ENCODE peak calls at places on chromosomes 16 and 17, in seven cellular contexts. T is IMR-90, F is H9, R is mesenchymal stem cell, Y is neuronal stem cell, I is trophoblast cell, E is mesendoderm. Z is an unnamed sample.

GRCh38 chr16:56911771-56912541 is 20.0 kb upstream of the HERPUD1 start:
- DNase-seq in R (peak), I (peak), F (no peak), T (peak), E (peak), Y (no peak), Z (no peak)

GRCh38 chr17:21381076-21381706 is 5.0 kb downstream of the KCNJ12 start:
- DNase-seq in F (no peak), R (no peak), E (no peak), I (no peak), Y (no peak), T (no peak), Z (no peak)

GRCh38 chr17:47702391-47702995 is 8.5 kb downstream of the TBKBP1 start:
- DNase-seq in R (no peak), T (no peak), F (no peak), E (no peak), Y (no peak), I (no peak), Z (no peak)

GRCh38 chr17:5299383-5299782 is 17.3 kb downstream of the RABEP1 start:
- DNase-seq in E (no peak), T (no peak), I (no peak), F (no peak), R (peak), Y (no peak), Z (no peak)

GRCh38 chr17:44541884-44542581 is 15.3 kb upstream of the FZD2 start:
- DNase-seq in T (no peak), I (no peak), R (no peak), E (peak), Y (no peak), F (peak), Z (peak)

GRCh38 chr17:14308965-14309879 is 8.3 kb downstream of the HS3ST3B1 start:
- DNase-seq in E (peak), F (peak), I (peak), T (peak), Y (peak), R (peak), Z (peak)

GRCh38 chr16:64469351-64469750 is 652.5 kb downstream of the CDH11 start:
- DNase-seq in R (no peak), I (no peak), F (no peak), Y (no peak), T (no peak), E (no peak), Z (no peak)

GRCh38 chr17:36142806-36143205 is 33.6 kb downstream of the TBC1D3B start:
- DNase-seq in T (no peak), E (no peak), Y (no peak), I (no peak), R (no peak), F (no peak), Z (no peak)

GRCh38 chr17:69448431-69449102 is 34.1 kb downstream of the MAP2K6 start:
- DNase-seq in Y (peak), I (no peak), T (no peak), F (peak), R (peak), E (peak), Z (peak)

GRCh38 chr16:86901483-86901882 is 323.1 kb downstream of the FOXL1 start:
- DNase-seq in F (no peak), Y (no peak), E (peak), T (peak), I (no peak), R (peak), Z (no peak)

GRCh38 chr17:46976626-46977270 is 2.3 kb downstream of the RPRML start:
- DNase-seq in T (no peak), I (peak), E (peak), F (peak), Y (no peak), R (no peak), Z (no peak)

GRCh38 chr17:47203984-47204721 is 5.0 kb upstream of the MYL4 start:
- DNase-seq in T (peak), R (peak), E (no peak), I (no peak), F (no peak), Y (no peak), Z (no peak)

GRCh38 chr16:49055824-49056545 is 225.7 kb downstream of the CBLN1 start:
- DNase-seq in R (no peak), T (no peak), I (no peak), Y (no peak), F (no peak), E (peak), Z (no peak)

GRCh38 chr16:68884391-68884790 is 41.1 kb downstream of the TANGO6 start:
- DNase-seq in F (no peak), E (no peak), R (no peak), I (no peak), Y (no peak), T (no peak), Z (no peak)

GRCh38 chr16:49094471-49094870 is 187.2 kb downstream of the CBLN1 start:
- DNase-seq in F (no peak), I (no peak), E (peak), Y (no peak), T (no peak), R (no peak), Z (no peak)

GRCh38 chr17:52710363-52710901 is 551.9 kb upstream of the CA10 start:
- DNase-seq in R (no peak), E (peak), T (no peak), F (no peak), I (peak), Y (no peak), Z (no peak)

GRCh38 chr16:66581246-66581952 is 2.1 kb downstream of the CMTM2 start:
- DNase-seq in Y (no peak), R (no peak), F (no peak), E (no peak), I (no peak), T (peak), Z (no peak)

GRCh38 chr16:83402969-83403368 is 404.8 kb upstream of the HSBP1 start:
- DNase-seq in Y (no peak), E (peak), F (no peak), T (peak), R (peak), I (no peak), Z (no peak)

GRCh38 chr17:74756891-74757290 is 8.5 kb downstream of the NHERF1 start:
- DNase-seq in R (no peak), I (no peak), E (no peak), T (no peak), F (no peak), Y (no peak), Z (no peak)

GRCh38 chr17:50627782-50628601 is 6.7 kb upstream of the ABCC3 start:
- DNase-seq in F (peak), R (peak), I (no peak), Y (no peak), T (no peak), E (peak), Z (no peak)

GRCh38 chr17:65754081-65754480 is 192.6 kb upstream of the AXIN2 start:
- DNase-seq in T (no peak), E (no peak), R (no peak), Y (no peak), F (no peak), I (peak), Z (no peak)

GRCh38 chr17:65753348-65753747 is 191.9 kb upstream of the AXIN2 start:
- DNase-seq in Y (no peak), R (no peak), F (no peak), T (no peak), E (no peak), I (no peak), Z (no peak)

GRCh38 chr17:65754641-65755040 is 193.2 kb upstream of the AXIN2 start:
- DNase-seq in F (no peak), R (no peak), I (no peak), E (no peak), T (no peak), Y (no peak), Z (no peak)

GRCh38 chr17:65756760-65757159 is 195.3 kb upstream of the AXIN2 start:
- DNase-seq in I (no peak), T (no peak), F (no peak), R (no peak), E (peak), Y (no peak), Z (no peak)

GRCh38 chr17:65755799-65756198 is 194.4 kb upstream of the AXIN2 start:
- DNase-seq in F (no peak), Y (no peak), R (no peak), T (peak), E (no peak), I (no peak), Z (no peak)
- H4K8ac ChIP-seq in F (no peak), Y (no peak), R (no peak), T (no peak), E (no peak), I (no peak), Z (no peak)

DNA sequence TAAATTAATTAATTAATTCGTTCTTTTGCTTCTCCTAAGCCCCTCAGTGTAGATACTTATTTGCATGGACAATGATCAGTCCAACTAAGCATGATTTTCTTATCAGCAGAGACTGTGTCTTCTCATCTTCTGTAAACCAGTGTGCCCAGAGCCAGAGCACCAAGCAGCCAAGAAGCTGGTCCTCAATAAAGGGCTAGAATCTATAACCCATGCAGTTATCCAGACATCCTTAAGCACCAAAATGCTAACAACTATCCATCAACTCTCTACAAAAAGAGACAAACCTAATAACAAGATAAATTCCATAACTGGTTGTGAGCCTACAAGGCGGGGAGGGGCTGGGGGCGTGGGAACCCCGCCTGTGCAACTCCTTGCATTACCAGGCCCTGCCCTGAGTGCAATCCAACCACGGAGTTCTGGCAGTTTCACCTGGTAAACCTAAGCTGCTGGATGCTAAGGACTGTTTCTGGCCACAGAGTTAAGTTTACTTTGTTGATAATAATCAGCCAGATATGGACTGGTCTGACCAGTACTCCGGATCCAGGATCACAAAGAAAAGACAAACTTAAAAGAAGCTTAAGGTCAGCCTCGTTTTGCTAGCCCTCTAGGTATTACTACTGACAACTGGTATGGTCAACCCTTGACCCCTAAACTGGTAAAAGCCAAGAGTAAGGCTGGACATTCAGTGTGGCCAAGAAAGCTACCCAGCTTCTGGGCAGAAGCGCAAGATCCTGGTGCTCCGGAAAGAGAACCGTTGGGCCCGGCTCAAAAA is 51.5 kb downstream of the ZFHX3 start:
- DNase-seq in T (no peak), Y (no peak), F (no peak), E (no peak), R (no peak), I (peak), Z (no peak)
- H4K8ac ChIP-seq in T (no peak), Y (no peak), F (no peak), E (no peak), R (no peak), I (peak), Z (no peak)

GRCh38 chr16:82059161-82059982 is 24.3 kb downstream of the HSD17B2 start:
- DNase-seq in F (no peak), T (no peak), I (peak), E (no peak), R (no peak), Y (no peak), Z (no peak)
- H4K8ac ChIP-seq in F (no peak), T (no peak), I (no peak), E (no peak), R (no peak), Y (no peak), Z (no peak)

GRCh38 chr17:67435122-67435521 is 58.0 kb downstream of the PITPNC1 start:
- DNase-seq in Y (no peak), R (peak), T (no peak), I (peak), F (no peak), E (no peak), Z (no peak)
- H4K8ac ChIP-seq in Y (no peak), R (peak), T (no peak), I (no peak), F (no peak), E (no peak), Z (no peak)

DNA sequence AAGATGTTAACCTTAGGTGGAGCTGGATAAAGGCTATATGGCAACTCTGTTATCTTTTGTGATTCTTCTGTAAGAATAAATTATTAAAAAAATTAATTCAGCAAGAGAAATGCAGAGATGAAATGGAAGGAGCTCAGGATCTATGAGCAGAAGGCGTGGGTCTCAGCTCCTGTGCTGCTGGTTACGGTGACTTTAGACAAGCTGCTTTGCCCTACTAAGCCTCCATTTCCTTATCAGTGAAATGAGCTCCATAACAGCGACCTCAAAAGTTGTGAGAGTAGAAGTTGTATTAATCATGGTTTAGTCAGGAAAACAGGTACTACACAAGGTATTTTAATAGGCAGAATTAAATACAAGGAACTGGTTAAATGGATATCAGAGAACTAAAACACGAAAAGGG is 48.2 kb upstream of the FOXJ1 start:
- DNase-seq in I (no peak), E (no peak), R (no peak), Y (no peak), F (no peak), T (no peak), Z (no peak)
- H4K8ac ChIP-seq in I (no peak), E (no peak), R (no peak), Y (no peak), F (no peak), T (no peak), Z (no peak)